ENCODE peak calls at places on chromosomes 3 and 15, in nine cellular contexts. I is IMR-90, C is AG04449, S is cardiac muscle cell, W is PC-9, J is testis, Q is PC-3, P is heart left ventricle, N is foreskin fibroblast. O is an unnamed sample.

GRCh38 chr3:56754753-56755365 is 46.9 kb downstream of the ARHGEF3 start:
- DNase-seq in I (no peak), C (no peak), S (no peak), W (no peak), J (peak), Q (no peak), P (peak), N (no peak), O (no peak)

GRCh38 chr3:102083971-102084370 is 234.7 kb downstream of the NFKBIZ start:
- DNase-seq in I (peak), C (no peak), S (no peak), W (no peak), J (no peak), Q (no peak), P (no peak), N (no peak), O (peak)

GRCh38 chr15:68371160-68371559 is 60.8 kb downstream of the ITGA11 start:
- DNase-seq in I (no peak), C (no peak), S (no peak), W (no peak), J (peak), Q (no peak), P (peak), N (no peak), O (no peak)

GRCh38 chr15:25345943-25346342 is 92.9 kb downstream of the UBE3A start:
- DNase-seq in I (peak), C (no peak), S (peak), W (no peak), J (no peak), Q (no peak), P (peak), N (no peak), O (peak)

GRCh38 chr3:183809209-183809608 is 16.2 kb downstream of the MAP6D1 start:
- DNase-seq in I (no peak), C (no peak), S (no peak), W (no peak), J (no peak), Q (no peak), P (no peak), N (no peak), O (no peak)

GRCh38 chr15:100715571-100716455 is 113.4 kb downstream of the ASB7 start:
- DNase-seq in I (no peak), C (no peak), S (peak), W (no peak), J (no peak), Q (no peak), P (no peak), N (no peak), O (no peak)

GRCh38 chr3:193673845-193674244 is 80.8 kb downstream of the OPA1 start:
- DNase-seq in I (no peak), C (no peak), S (no peak), W (no peak), J (no peak), Q (no peak), P (no peak), N (no peak), O (no peak)

GRCh38 chr3:42668793-42669217 is 15.3 kb downstream of the ZBTB47 start:
- DNase-seq in I (no peak), C (no peak), S (no peak), W (no peak), J (no peak), Q (peak), P (no peak), N (no peak), O (no peak)

GRCh38 chr3:32780735-32781210 is 37.0 kb upstream of the TRIM71 start:
- DNase-seq in I (peak), C (no peak), S (peak), W (peak), J (peak), Q (peak), P (peak), N (peak), O (peak)

GRCh38 chr15:31256385-31257265 is 70.0 kb upstream of the KLF13 start:
- DNase-seq in I (no peak), C (no peak), S (no peak), W (no peak), J (no peak), Q (no peak), P (no peak), N (no peak), O (no peak)

GRCh38 chr3:18729671-18730070 is 304.5 kb upstream of the SATB1 start:
- DNase-seq in I (no peak), C (no peak), S (no peak), W (no peak), J (no peak), Q (peak), P (no peak), N (no peak), O (no peak)

GRCh38 chr15:81432179-81432578 is 58.2 kb upstream of the TMC3 start:
- DNase-seq in I (no peak), C (no peak), S (no peak), W (no peak), J (no peak), Q (no peak), P (no peak), N (no peak), O (no peak)

GRCh38 chr15:51267714-51268105 is 70.7 kb downstream of the CYP19A1 start:
- DNase-seq in I (no peak), C (no peak), S (peak), W (peak), J (no peak), Q (peak), P (no peak), N (no peak), O (peak)

GRCh38 chr15:85800460-85801123 is 5.9 kb upstream of the KLHL25 start:
- DNase-seq in I (peak), C (no peak), S (no peak), W (peak), J (no peak), Q (peak), P (peak), N (peak), O (peak)

GRCh38 chr3:153070153-153070868 is 91.7 kb upstream of the RAP2B start:
- DNase-seq in I (peak), C (no peak), S (no peak), W (no peak), J (no peak), Q (peak), P (no peak), N (peak), O (peak)

GRCh38 chr15:44501768-44502366 is 35.1 kb upstream of the EIF3J start:
- DNase-seq in I (peak), C (peak), S (peak), W (no peak), J (no peak), Q (peak), P (no peak), N (peak), O (peak)

GRCh38 chr3:125110876-125111480 is 55.2 kb upstream of the HEG1 start:
- DNase-seq in I (no peak), C (no peak), S (no peak), W (no peak), J (no peak), Q (no peak), P (no peak), N (no peak), O (no peak)

GRCh38 chr3:123800352-123800682 is 83.8 kb downstream of the MYLK start:
- DNase-seq in I (no peak), C (no peak), S (no peak), W (no peak), J (no peak), Q (no peak), P (no peak), N (no peak), O (no peak)

GRCh38 chr15:74628949-74629348 is 13.3 kb downstream of the CLK3 start:
- DNase-seq in I (no peak), C (no peak), S (no peak), W (no peak), J (no peak), Q (no peak), P (no peak), N (no peak), O (no peak)

GRCh38 chr3:52159503-52159902 is 5.3 kb upstream of the POC1A start:
- DNase-seq in I (no peak), C (no peak), S (no peak), W (no peak), J (no peak), Q (no peak), P (no peak), N (no peak), O (no peak)

GRCh38 chr3:138009476-138010272 is at the start of gene CLDN18:
- DNase-seq in I (no peak), C (no peak), S (no peak), W (no peak), J (peak), Q (no peak), P (no peak), N (no peak), O (no peak)

GRCh38 chr15:46409879-46410278 is 775.0 kb downstream of the SQOR start:
- DNase-seq in I (no peak), C (no peak), S (no peak), W (no peak), J (no peak), Q (no peak), P (no peak), N (no peak), O (no peak)

GRCh38 chr3:39261726-39262125 is 18.1 kb downstream of the CX3CR1 start:
- DNase-seq in I (no peak), C (no peak), S (no peak), W (no peak), J (no peak), Q (no peak), P (no peak), N (no peak), O (no peak)

GRCh38 chr3:39262842-39263241 is 17.0 kb downstream of the CX3CR1 start:
- DNase-seq in I (no peak), C (no peak), S (no peak), W (no peak), J (no peak), Q (no peak), P (no peak), N (no peak), O (no peak)

GRCh38 chr3:39263576-39263975 is 16.3 kb downstream of the CX3CR1 start:
- DNase-seq in I (no peak), C (no peak), S (no peak), W (no peak), J (no peak), Q (no peak), P (no peak), N (no peak), O (no peak)

GRCh38 chr3:39260318-39260717 is 19.5 kb downstream of the CX3CR1 start:
- DNase-seq in I (no peak), C (no peak), S (no peak), W (no peak), J (no peak), Q (no peak), P (no peak), N (no peak), O (no peak)

GRCh38 chr3:39260957-39261356 is 18.9 kb downstream of the CX3CR1 start:
- DNase-seq in I (peak), C (peak), S (peak), W (peak), J (peak), Q (peak), P (peak), N (peak), O (peak)
- TF ChIP-seq CTCF in I (peak), C (no peak), S (peak), W (peak), J (no peak), Q (peak), P (peak), N (peak), O (peak)

GRCh38 chr3:132418916-132419315 is 1.6 kb downstream of the DNAJC13 start:
- DNase-seq in I (no peak), C (no peak), S (no peak), W (no peak), J (no peak), Q (no peak), P (no peak), N (no peak), O (peak)
- H3K4me3 ChIP-seq in I (peak), C (peak), S (peak), W (peak), J (no peak), Q (peak), P (no peak), N (peak), O (peak)

DNA sequence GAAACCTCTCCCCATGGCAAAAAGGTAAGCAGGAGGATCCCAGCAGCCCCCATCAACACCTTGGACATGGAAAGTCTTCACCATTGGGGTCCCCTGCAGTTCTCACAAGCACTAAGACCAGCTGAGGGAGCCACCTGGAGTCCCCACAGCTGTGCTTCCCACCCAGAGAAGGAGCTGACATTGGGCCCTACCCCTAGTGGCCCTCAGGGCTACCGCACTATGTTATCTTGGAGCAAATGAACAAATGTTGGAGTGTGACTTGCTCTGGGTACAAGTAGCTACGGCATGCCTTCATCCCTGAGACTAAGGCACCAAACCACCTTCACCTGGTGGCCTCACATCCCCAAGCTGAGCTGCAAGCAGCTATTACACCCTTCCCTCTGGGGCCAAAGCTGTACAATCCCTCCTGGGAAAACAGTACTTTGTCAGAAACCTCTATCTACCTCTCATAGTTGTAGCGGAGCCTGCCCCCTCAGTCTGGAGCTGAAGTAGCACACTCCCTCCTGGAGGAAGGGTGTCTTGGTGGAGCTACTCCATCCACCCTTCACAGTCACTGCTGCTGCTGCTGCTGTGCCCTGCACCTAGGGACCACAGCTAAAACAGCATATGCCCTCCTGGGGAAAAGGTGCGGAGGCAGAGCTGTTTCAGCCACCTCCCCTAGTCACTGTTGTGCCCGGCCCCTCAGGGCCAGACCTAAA is 42.7 kb downstream of the SERP1 start:
- DNase-seq in I (no peak), C (no peak), S (no peak), W (no peak), J (no peak), Q (no peak), P (no peak), N (no peak), O (no peak)
- TF ChIP-seq CTCF in I (no peak), C (no peak), S (no peak), W (no peak), J (no peak), Q (peak), P (no peak), N (no peak), O (peak)

GRCh38 chr15:36880226-36880912 is 220.0 kb downstream of the MEIS2 start:
- DNase-seq in I (no peak), C (no peak), S (peak), W (no peak), J (no peak), Q (no peak), P (peak), N (no peak), O (no peak)
- H3K4me3 ChIP-seq in I (no peak), C (no peak), S (peak), W (no peak), J (no peak), Q (no peak), P (no peak), N (no peak), O (no peak)

O was measured in choroid plexus epithelial cell.